ENCODE peak calls at places on chromosome X, in ten cellular contexts. One of them, this sample, is unnamed.

GRCh38 chrX:22192419-22193086 is 80.2 kb upstream of the CBLL2 start:
- DNase-seq in right lobe of liver: peak
- DNase-seq in esophagus squamous epithelium: peak
- DNase-seq in vagina: no peak
- DNase-seq in ovary: peak
- DNase-seq in uterus: peak
- DNase-seq in suprapubic skin: peak
- DNase-seq in heart left ventricle: peak
- DNase-seq in tibial nerve: peak
- DNase-seq in body of pancreas: peak
- DNase-seq in this sample: peak

GRCh38 chrX:9626379-9626778 is 139.3 kb downstream of the GPR143 start:
- DNase-seq in right lobe of liver: no peak
- DNase-seq in esophagus squamous epithelium: no peak
- DNase-seq in vagina: no peak
- DNase-seq in ovary: no peak
- DNase-seq in uterus: no peak
- DNase-seq in suprapubic skin: no peak
- DNase-seq in heart left ventricle: no peak
- DNase-seq in tibial nerve: no peak
- DNase-seq in body of pancreas: no peak
- DNase-seq in this sample: no peak

GRCh38 chrX:40120838-40121580 is 23.3 kb upstream of the BCOR start:
- DNase-seq in right lobe of liver: no peak
- DNase-seq in esophagus squamous epithelium: no peak
- DNase-seq in vagina: no peak
- DNase-seq in ovary: no peak
- DNase-seq in uterus: no peak
- DNase-seq in suprapubic skin: no peak
- DNase-seq in heart left ventricle: no peak
- DNase-seq in tibial nerve: no peak
- DNase-seq in body of pancreas: no peak
- DNase-seq in this sample: no peak

GRCh38 chrX:134544614-134545255 is 84.8 kb downstream of the HPRT1 start:
- DNase-seq in right lobe of liver: no peak
- DNase-seq in esophagus squamous epithelium: no peak
- DNase-seq in vagina: no peak
- DNase-seq in ovary: peak
- DNase-seq in uterus: no peak
- DNase-seq in suprapubic skin: no peak
- DNase-seq in heart left ventricle: no peak
- DNase-seq in tibial nerve: no peak
- DNase-seq in body of pancreas: peak
- DNase-seq in this sample: no peak

GRCh38 chrX:3144651-3145050 is 103.4 kb downstream of the ARSF start:
- DNase-seq in right lobe of liver: no peak
- DNase-seq in esophagus squamous epithelium: no peak
- DNase-seq in vagina: no peak
- DNase-seq in ovary: no peak
- DNase-seq in uterus: no peak
- DNase-seq in suprapubic skin: no peak
- DNase-seq in heart left ventricle: no peak
- DNase-seq in tibial nerve: no peak
- DNase-seq in body of pancreas: no peak
- DNase-seq in this sample: no peak

GRCh38 chrX:19799319-19800182 is 87.8 kb downstream of the SH3KBP1 start:
- DNase-seq in right lobe of liver: no peak
- DNase-seq in esophagus squamous epithelium: no peak
- DNase-seq in vagina: no peak
- DNase-seq in ovary: no peak
- DNase-seq in uterus: no peak
- DNase-seq in suprapubic skin: no peak
- DNase-seq in heart left ventricle: no peak
- DNase-seq in tibial nerve: no peak
- DNase-seq in body of pancreas: no peak
- DNase-seq in this sample: peak

GRCh38 chrX:134562002-134562401 is 96.3 kb downstream of the PLAC1 start:
- DNase-seq in right lobe of liver: no peak
- DNase-seq in esophagus squamous epithelium: no peak
- DNase-seq in vagina: no peak
- DNase-seq in ovary: no peak
- DNase-seq in uterus: no peak
- DNase-seq in suprapubic skin: no peak
- DNase-seq in heart left ventricle: no peak
- DNase-seq in tibial nerve: no peak
- DNase-seq in body of pancreas: no peak
- DNase-seq in this sample: no peak

GRCh38 chrX:19034025-19034424 is 50.1 kb upstream of the PHKA2 start:
- DNase-seq in right lobe of liver: no peak
- DNase-seq in esophagus squamous epithelium: no peak
- DNase-seq in vagina: no peak
- DNase-seq in ovary: no peak
- DNase-seq in uterus: no peak
- DNase-seq in suprapubic skin: no peak
- DNase-seq in heart left ventricle: no peak
- DNase-seq in tibial nerve: no peak
- DNase-seq in body of pancreas: no peak
- DNase-seq in this sample: no peak

GRCh38 chrX:103373581-103373980 is 2.8 kb upstream of the BEX3 start:
- DNase-seq in right lobe of liver: no peak
- DNase-seq in esophagus squamous epithelium: no peak
- DNase-seq in vagina: no peak
- DNase-seq in ovary: no peak
- DNase-seq in uterus: no peak
- DNase-seq in suprapubic skin: no peak
- DNase-seq in heart left ventricle: no peak
- DNase-seq in tibial nerve: no peak
- DNase-seq in body of pancreas: no peak
- DNase-seq in this sample: no peak

GRCh38 chrX:65637335-65637734 is 30.1 kb upstream of the MSN start:
- DNase-seq in right lobe of liver: no peak
- DNase-seq in esophagus squamous epithelium: no peak
- DNase-seq in vagina: no peak
- DNase-seq in ovary: no peak
- DNase-seq in uterus: no peak
- DNase-seq in suprapubic skin: no peak
- DNase-seq in heart left ventricle: no peak
- DNase-seq in tibial nerve: no peak
- DNase-seq in body of pancreas: no peak
- DNase-seq in this sample: no peak

GRCh38 chrX:10017866-10018265 is 50.7 kb downstream of the CLDN34 start:
- DNase-seq in right lobe of liver: no peak
- DNase-seq in esophagus squamous epithelium: no peak
- DNase-seq in vagina: no peak
- DNase-seq in ovary: no peak
- DNase-seq in uterus: no peak
- DNase-seq in suprapubic skin: no peak
- DNase-seq in heart left ventricle: no peak
- DNase-seq in tibial nerve: no peak
- DNase-seq in body of pancreas: no peak
- DNase-seq in this sample: no peak

GRCh38 chrX:45445745-45446412 is 245.2 kb upstream of the DIPK2B start:
- DNase-seq in right lobe of liver: no peak
- DNase-seq in esophagus squamous epithelium: no peak
- DNase-seq in vagina: no peak
- DNase-seq in ovary: no peak
- DNase-seq in uterus: no peak
- DNase-seq in suprapubic skin: no peak
- DNase-seq in heart left ventricle: no peak
- DNase-seq in tibial nerve: no peak
- DNase-seq in body of pancreas: no peak
- DNase-seq in this sample: no peak

GRCh38 chrX:13223868-13224555 is 95.8 kb downstream of the ATXN3L start:
- DNase-seq in right lobe of liver: no peak
- DNase-seq in esophagus squamous epithelium: no peak
- DNase-seq in vagina: no peak
- DNase-seq in ovary: no peak
- DNase-seq in uterus: no peak
- DNase-seq in suprapubic skin: no peak
- DNase-seq in heart left ventricle: no peak
- DNase-seq in tibial nerve: no peak
- DNase-seq in body of pancreas: peak
- DNase-seq in this sample: peak

GRCh38 chrX:103831803-103832544 is at the start of gene RAB9B:
- DNase-seq in right lobe of liver: peak
- DNase-seq in esophagus squamous epithelium: no peak
- DNase-seq in vagina: no peak
- DNase-seq in ovary: peak
- DNase-seq in uterus: peak
- DNase-seq in suprapubic skin: peak
- DNase-seq in heart left ventricle: peak
- DNase-seq in tibial nerve: peak
- DNase-seq in body of pancreas: peak
- DNase-seq in this sample: peak

GRCh38 chrX:140525448-140525847 is 20.6 kb upstream of the SOX3 start:
- DNase-seq in right lobe of liver: no peak
- DNase-seq in esophagus squamous epithelium: no peak
- DNase-seq in vagina: no peak
- DNase-seq in ovary: no peak
- DNase-seq in uterus: no peak
- DNase-seq in suprapubic skin: no peak
- DNase-seq in heart left ventricle: no peak
- DNase-seq in tibial nerve: no peak
- DNase-seq in body of pancreas: no peak
- DNase-seq in this sample: no peak

GRCh38 chrX:30831082-30831481 is 58.0 kb downstream of the TAB3 start:
- DNase-seq in right lobe of liver: no peak
- DNase-seq in esophagus squamous epithelium: no peak
- DNase-seq in vagina: no peak
- DNase-seq in ovary: no peak
- DNase-seq in uterus: no peak
- DNase-seq in suprapubic skin: no peak
- DNase-seq in heart left ventricle: no peak
- DNase-seq in tibial nerve: no peak
- DNase-seq in body of pancreas: no peak
- DNase-seq in this sample: no peak
- H3K4me3 ChIP-seq in right lobe of liver: no peak
- H3K4me3 ChIP-seq in esophagus squamous epithelium: no peak
- H3K4me3 ChIP-seq in vagina: no peak
- H3K4me3 ChIP-seq in ovary: no peak
- H3K4me3 ChIP-seq in uterus: no peak
- H3K4me3 ChIP-seq in suprapubic skin: no peak
- H3K4me3 ChIP-seq in heart left ventricle: no peak
- H3K4me3 ChIP-seq in tibial nerve: no peak
- H3K4me3 ChIP-seq in body of pancreas: no peak
- H3K4me3 ChIP-seq in this sample: no peak

DNA sequence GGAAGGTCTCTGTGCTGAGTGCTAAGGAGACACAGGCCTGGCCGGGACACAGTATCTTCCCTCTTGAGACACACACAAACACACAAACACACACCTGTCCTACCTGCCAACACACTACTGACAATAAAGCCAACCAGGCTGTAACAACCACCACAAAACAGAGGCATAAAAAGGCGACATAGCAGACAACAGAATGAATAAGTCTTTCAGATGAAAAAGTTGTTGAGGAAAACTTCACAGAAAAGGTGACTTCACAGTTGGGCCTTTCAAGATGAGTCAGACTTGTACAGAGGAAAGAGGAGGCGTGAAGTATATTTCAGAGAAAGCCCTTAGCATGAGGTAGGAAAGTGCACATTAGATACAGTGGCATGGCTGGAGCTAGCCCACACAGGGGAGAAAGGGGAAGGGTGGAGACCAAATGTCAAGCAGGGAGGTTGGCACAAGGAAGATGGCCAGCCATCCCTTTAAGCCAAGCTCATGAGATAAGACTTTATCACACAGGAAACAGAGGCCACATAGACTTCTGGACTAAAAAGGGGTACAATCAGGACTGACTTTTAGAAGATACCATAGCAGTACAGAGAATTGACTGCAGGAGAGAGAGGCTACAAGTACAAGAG is 54.0 kb downstream of the SLC9A7 start:
- DNase-seq in right lobe of liver: no peak
- DNase-seq in esophagus squamous epithelium: no peak
- DNase-seq in vagina: no peak
- DNase-seq in ovary: no peak
- DNase-seq in uterus: no peak
- DNase-seq in suprapubic skin: no peak
- DNase-seq in heart left ventricle: no peak
- DNase-seq in tibial nerve: no peak
- DNase-seq in body of pancreas: no peak
- DNase-seq in this sample: no peak
- TF ChIP-seq POLR2A in right lobe of liver: no peak
- TF ChIP-seq POLR2A in esophagus squamous epithelium: no peak
- TF ChIP-seq POLR2A in vagina: no peak
- TF ChIP-seq POLR2A in ovary: no peak
- TF ChIP-seq POLR2A in uterus: no peak
- TF ChIP-seq POLR2A in suprapubic skin: no peak
- TF ChIP-seq POLR2A in heart left ventricle: no peak
- TF ChIP-seq POLR2A in tibial nerve: no peak
- TF ChIP-seq POLR2A in body of pancreas: no peak
- TF ChIP-seq POLR2A in this sample: no peak

GRCh38 chrX:8346060-8346459 is 118.6 kb upstream of the VCX3B start:
- DNase-seq in right lobe of liver: no peak
- DNase-seq in esophagus squamous epithelium: no peak
- DNase-seq in vagina: no peak
- DNase-seq in ovary: no peak
- DNase-seq in uterus: no peak
- DNase-seq in suprapubic skin: no peak
- DNase-seq in heart left ventricle: no peak
- DNase-seq in tibial nerve: no peak
- DNase-seq in body of pancreas: no peak
- DNase-seq in this sample: no peak
- H3K4me3 ChIP-seq in right lobe of liver: no peak
- H3K4me3 ChIP-seq in esophagus squamous epithelium: no peak
- H3K4me3 ChIP-seq in vagina: no peak
- H3K4me3 ChIP-seq in ovary: no peak
- H3K4me3 ChIP-seq in uterus: no peak
- H3K4me3 ChIP-seq in suprapubic skin: no peak
- H3K4me3 ChIP-seq in heart left ventricle: no peak
- H3K4me3 ChIP-seq in tibial nerve: no peak
- H3K4me3 ChIP-seq in body of pancreas: no peak
- H3K4me3 ChIP-seq in this sample: no peak

DNA sequence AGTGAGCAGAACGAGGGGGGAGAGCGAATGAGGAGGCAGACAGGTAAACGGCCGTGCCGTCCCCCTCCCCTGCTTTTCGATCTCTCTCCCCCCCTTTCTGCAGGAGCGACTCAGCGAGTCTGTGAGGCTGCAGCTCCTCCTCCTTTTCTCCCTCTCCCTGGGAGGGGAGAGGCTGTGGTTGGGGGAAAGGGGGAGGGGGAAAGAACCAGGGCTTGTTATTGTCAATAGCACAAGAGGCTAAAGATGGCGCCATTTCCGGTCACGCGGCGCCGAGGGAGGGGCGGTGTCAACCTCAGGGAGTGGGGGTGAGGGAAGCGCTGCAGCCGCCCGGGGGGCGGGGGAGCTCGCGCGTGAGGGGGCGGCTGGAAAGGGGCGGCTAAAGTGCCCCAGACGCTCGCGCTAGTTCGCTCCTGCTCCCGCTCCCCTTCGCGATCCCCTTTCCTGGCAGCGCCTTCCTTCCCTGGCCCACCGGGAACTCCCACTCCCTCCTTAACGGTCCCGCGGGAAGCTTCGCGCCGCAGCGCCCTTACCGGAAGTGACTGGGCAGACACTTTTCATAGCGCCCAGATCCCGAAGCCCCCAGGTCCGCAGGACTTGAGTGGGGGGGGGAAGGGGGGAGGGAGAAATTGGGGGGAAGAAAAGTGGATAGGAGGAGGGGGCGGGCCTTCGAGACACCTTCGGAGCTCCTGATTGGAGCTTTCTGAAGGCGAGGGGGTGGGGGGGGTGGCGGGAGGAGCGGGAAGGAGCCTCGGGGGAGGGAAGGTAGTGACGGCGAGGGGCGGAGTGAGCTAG is at the start of gene CUL4B:
- DNase-seq in right lobe of liver: peak
- DNase-seq in esophagus squamous epithelium: peak
- DNase-seq in vagina: peak
- DNase-seq in ovary: peak
- DNase-seq in uterus: peak
- DNase-seq in suprapubic skin: peak
- DNase-seq in heart left ventricle: peak
- DNase-seq in tibial nerve: peak
- DNase-seq in body of pancreas: peak
- DNase-seq in this sample: peak
- TF ChIP-seq POLR2A in right lobe of liver: peak
- TF ChIP-seq POLR2A in esophagus squamous epithelium: no peak
- TF ChIP-seq POLR2A in vagina: no peak
- TF ChIP-seq POLR2A in ovary: peak
- TF ChIP-seq POLR2A in uterus: peak
- TF ChIP-seq POLR2A in suprapubic skin: no peak
- TF ChIP-seq POLR2A in heart left ventricle: no peak
- TF ChIP-seq POLR2A in tibial nerve: peak
- TF ChIP-seq POLR2A in body of pancreas: peak
- TF ChIP-seq POLR2A in this sample: no peak

This sample was measured in lower leg skin.